ENCODE peak calls at places on chromosomes 1 and 21, in four cellular contexts. A is CD8-positive, alpha-beta T cell; V is tibial artery; I is right lobe of liver. K is an unnamed sample.

GRCh38 chr1:225653463-225654276 is 747 bp upstream of the ENAH start:
- DNase-seq in V (peak), I (peak), A (no peak), K (no peak)

GRCh38 chr1:147892731-147893214 is 9.8 kb upstream of the GJA8 start:
- DNase-seq in I (no peak), A (no peak), V (no peak), K (no peak)

GRCh38 chr1:179955318-179955638 is 668 bp downstream of the CEP350 start:
- DNase-seq in V (no peak), A (no peak), I (no peak), K (no peak)

GRCh38 chr1:183048087-183049085 is 25.2 kb downstream of the LAMC1 start:
- DNase-seq in I (no peak), A (no peak), V (no peak), K (no peak)

GRCh38 chr1:195562074-195562473 is 1046.2 kb downstream of the KCNT2 start:
- DNase-seq in A (no peak), I (no peak), V (no peak), K (no peak)

GRCh38 chr1:23574265-23574754 is 15.0 kb upstream of the ID3 start:
- DNase-seq in I (no peak), A (no peak), V (no peak), K (no peak)

GRCh38 chr1:161096514-161096913 is 1.6 kb upstream of the KLHDC9 start:
- DNase-seq in V (no peak), A (no peak), I (no peak), K (no peak)

GRCh38 chr1:24966724-24967346 is 36.8 kb upstream of the RUNX3 start:
- DNase-seq in A (no peak), I (peak), V (no peak), K (no peak)

GRCh38 chr21:41128981-41129380 is 39.0 kb upstream of the BACE2 start:
- DNase-seq in I (no peak), A (no peak), V (no peak), K (no peak)

GRCh38 chr1:155000475-155000724 is 2.2 kb upstream of the ZBTB7B start:
- DNase-seq in I (no peak), V (peak), A (no peak), K (no peak)

GRCh38 chr1:89198500-89199072 is at the start of gene GBP4:
- DNase-seq in V (no peak), A (peak), I (peak), K (no peak)

DNA sequence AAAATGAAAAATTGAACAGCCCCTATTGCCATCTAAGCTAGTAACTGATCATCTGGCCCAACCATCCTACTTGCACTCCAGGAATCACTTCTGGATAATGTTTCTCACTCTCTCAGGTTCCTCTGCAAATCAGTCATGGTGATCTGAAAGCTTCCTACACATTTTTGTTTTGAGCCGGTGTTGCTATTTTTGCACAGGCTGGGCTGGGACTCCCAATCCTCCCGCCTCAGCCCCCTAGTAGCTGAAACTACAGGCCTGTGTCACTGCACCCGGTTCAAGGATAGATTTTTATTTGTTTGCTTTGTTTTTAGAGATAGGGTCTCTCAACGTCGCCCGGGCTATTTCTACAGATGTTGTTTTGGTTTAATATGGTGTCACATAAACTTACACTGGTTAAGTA is 40.5 kb upstream of the HMCN1 start:
- DNase-seq in I (no peak), A (no peak), V (no peak), K (no peak)
- H3K4me3 ChIP-seq in I (peak), A (peak), V (peak), K (no peak)

GRCh38 chr1:221356693-221357092 is 385.2 kb downstream of the DUSP10 start:
- DNase-seq in A (no peak), V (no peak), I (no peak), K (no peak)
- TF ChIP-seq CTCF in A (no peak), V (no peak), I (no peak), K (no peak)

GRCh38 chr21:15057290-15057689 is 7.5 kb downstream of the NRIP1 start:
- DNase-seq in V (no peak), I (no peak), A (no peak), K (no peak)
- H3K4me3 ChIP-seq in V (no peak), I (no peak), A (no peak), K (no peak)

DNA sequence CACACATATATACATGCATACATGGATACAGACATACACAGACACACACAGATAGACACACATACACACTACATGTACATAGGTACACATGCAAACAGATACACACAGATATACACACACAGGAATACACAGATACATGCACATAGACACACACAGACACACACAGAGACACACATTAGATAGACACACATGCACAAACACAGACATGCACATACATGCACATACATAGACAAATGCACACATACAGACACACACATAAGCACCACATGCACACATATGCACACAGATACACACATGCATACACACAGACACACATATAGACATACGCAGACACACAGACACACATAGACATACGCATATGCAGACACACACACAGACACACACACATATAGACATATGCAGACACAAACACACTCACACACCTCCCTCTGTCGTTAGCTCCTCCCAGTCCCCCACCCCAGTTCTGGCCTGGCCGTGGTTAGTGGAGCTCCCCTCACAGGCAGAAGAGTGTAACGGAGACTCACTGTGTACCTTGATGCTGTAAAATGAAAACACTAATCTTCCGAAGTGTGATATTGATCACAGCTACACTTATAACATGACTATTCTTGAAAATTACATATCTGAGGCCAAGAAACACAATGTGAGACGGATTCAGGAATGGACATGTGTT is 7.6 kb downstream of the UBASH3A start:
- DNase-seq in I (no peak), V (no peak), A (no peak), K (no peak)
- TF ChIP-seq CTCF in I (no peak), V (no peak), A (no peak), K (no peak)

DNA sequence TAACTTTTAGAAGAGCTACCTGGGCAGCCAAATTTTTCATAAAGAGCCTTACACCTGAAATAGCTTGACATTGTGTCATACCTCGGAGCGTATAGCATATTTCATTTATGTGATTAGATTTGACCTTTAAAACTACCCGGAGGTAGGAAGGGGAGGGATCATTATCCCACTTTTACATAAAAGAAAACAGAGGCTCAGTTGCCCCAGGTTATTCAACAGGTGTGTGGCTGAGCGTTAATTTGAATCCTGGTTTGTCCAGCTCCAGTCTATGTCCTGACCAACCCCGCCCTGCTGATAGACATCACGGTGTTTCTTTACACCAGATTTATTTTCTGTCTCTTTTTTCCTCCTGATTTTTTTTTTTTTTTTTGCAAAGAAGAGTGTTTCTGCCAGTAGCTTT is 39.7 kb downstream of the PBX1 start:
- DNase-seq in V (no peak), A (no peak), I (no peak), K (no peak)
- H3K4me3 ChIP-seq in V (no peak), A (no peak), I (no peak), K (no peak)

GRCh38 chr1:107532318-107532717 is 391.5 kb downstream of the NTNG1 start:
- DNase-seq in V (no peak), A (no peak), I (no peak), K (no peak)
- TF ChIP-seq CTCF in V (no peak), A (no peak), I (no peak), K (no peak)

GRCh38 chr1:209375097-209375496 is 208.4 kb upstream of the CAMK1G start:
- DNase-seq in I (no peak), V (no peak), A (no peak), K (no peak)

GRCh38 chr1:209380396-209380795 is 203.1 kb upstream of the CAMK1G start:
- DNase-seq in V (no peak), A (no peak), I (no peak), K (no peak)

GRCh38 chr1:209376774-209377173 is 206.7 kb upstream of the CAMK1G start:
- DNase-seq in I (no peak), A (no peak), V (no peak), K (no peak)

GRCh38 chr1:209377995-209378394 is 205.5 kb upstream of the CAMK1G start:
- DNase-seq in I (no peak), A (no peak), V (no peak), K (no peak)

DNA sequence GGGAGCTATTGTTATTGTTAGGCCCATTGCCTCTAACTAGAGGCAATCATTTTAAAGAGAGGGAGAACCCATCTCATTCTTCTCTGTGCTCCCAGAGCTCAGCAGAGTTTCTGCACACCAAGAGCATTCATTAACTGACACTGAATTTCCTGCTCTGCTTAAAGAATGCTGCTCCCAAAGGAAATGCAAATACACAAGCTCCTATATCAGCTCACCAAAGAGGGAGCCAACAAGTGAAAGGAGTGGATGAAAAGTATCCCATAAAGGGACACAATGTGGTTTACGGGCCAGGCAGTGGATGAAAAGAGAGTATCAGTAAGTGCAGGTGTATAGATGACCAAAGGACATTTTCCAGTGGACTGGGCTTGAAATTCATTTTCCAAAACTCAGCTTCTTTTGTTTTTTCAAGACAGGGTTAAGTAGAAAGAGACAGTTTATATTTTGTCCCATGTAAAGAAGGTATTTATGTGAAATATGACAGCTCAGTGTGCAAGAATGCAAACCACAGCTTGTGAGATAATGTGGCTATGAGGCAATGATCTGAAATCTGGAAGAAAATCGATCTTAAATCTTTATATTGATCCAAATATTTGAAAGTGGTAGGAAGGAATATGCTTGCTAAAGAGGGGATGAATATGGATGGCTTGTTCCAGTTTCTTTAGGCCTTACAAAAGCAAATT is 207.7 kb upstream of the CAMK1G start:
- DNase-seq in I (no peak), A (no peak), V (no peak), K (no peak)
- H3K4me3 ChIP-seq in I (no peak), A (no peak), V (no peak), K (no peak)

DNA sequence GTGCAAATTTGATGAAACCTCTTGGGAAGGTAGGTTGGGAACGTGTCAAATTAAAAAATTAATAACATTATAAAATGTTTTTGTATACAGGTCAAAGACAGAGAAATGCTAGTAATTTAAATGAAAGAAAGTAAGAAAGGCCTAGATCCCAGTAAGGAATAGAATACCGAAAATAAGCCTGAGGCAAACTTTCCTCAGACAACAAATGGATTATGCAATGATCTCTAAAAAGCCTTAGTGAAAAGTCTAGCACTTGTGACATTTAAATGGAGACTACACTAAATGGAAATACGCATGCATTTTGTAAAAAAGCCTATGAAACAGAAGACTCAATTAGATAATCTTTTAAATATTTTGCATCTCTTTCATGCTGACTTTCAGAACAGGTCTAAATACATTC is 138.5 kb upstream of the ZNHIT6 start:
- DNase-seq in A (no peak), V (no peak), I (no peak), K (no peak)
- TF ChIP-seq CTCF in A (no peak), V (no peak), I (no peak), K (no peak)

GRCh38 chr21:43271452-43272020 is 102.7 kb downstream of the CRYAA start:
- DNase-seq in V (no peak), I (peak), A (no peak), K (no peak)

GRCh38 chr21:43273708-43274021 is 104.9 kb downstream of the CRYAA start:
- DNase-seq in A (no peak), I (peak), V (no peak), K (no peak)

GRCh38 chr21:43274022-43274945 is 105.5 kb downstream of the CRYAA start:
- DNase-seq in I (peak), A (no peak), V (no peak), K (no peak)

GRCh38 chr21:43273016-43273707 is 104.4 kb downstream of the CRYAA start:
- DNase-seq in I (no peak), V (no peak), A (no peak), K (no peak)

DNA sequence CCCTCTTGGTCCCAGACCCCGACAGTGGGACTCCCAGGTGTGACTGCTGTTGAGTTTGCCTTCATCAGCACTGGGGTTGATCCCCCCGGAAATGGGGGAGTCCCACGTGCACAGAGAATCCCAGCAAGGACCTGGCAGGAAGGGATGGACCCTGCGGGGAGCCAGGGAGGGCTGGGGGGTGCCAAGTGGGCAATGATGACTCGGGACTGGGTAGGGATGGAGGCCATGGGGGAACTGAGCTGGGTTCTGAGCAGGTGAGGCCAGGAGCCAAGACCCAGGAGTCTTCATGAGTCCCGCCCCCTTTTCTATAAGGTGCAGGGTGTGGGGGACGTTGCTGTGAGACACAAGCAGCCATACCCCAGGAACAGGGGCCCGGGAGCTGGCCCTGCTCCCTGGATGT is 103.8 kb downstream of the CRYAA start:
- DNase-seq in V (no peak), A (no peak), I (no peak), K (no peak)
- H3K4me3 ChIP-seq in V (no peak), A (no peak), I (no peak), K (no peak)